ENCODE peak calls at places on chromosomes 11 and 22, in nine cellular contexts. I is CD4-positive, CD25-positive, alpha-beta regulatory T cell; M is EL; N is HTR-8/SVneo; W is cardiac fibroblast; F is AG09319; P is AG04449; B is A549; L is hypothalamus. J is an unnamed sample.

GRCh38 chr22:44691796-44692661 is 10.0 kb upstream of the PRR5 start:
- DNase-seq in I (no peak), M (no peak), N (no peak), W (no peak), F (no peak), P (no peak), B (no peak), L (no peak), J (peak)

GRCh38 chr11:15602779-15603178 is 488.1 kb downstream of the INSC start:
- DNase-seq in I (no peak), M (no peak), N (no peak), W (no peak), F (no peak), P (no peak), B (no peak), L (no peak), J (no peak)

GRCh38 chr22:37258810-37259472 is 14.9 kb upstream of the RAC2 start:
- DNase-seq in I (no peak), M (no peak), N (no peak), W (no peak), F (no peak), P (no peak), B (no peak), L (no peak), J (no peak)

GRCh38 chr22:39239561-39240423 is 5.0 kb downstream of the PDGFB start:
- DNase-seq in I (no peak), M (no peak), N (no peak), W (no peak), F (no peak), P (no peak), B (no peak), L (no peak), J (peak)

GRCh38 chr11:16846305-16846704 is 107.9 kb downstream of the C11orf58 start:
- DNase-seq in I (no peak), M (no peak), N (no peak), W (peak), F (no peak), P (no peak), B (no peak), L (no peak), J (no peak)

GRCh38 chr11:32386770-32387377 is 48.5 kb downstream of the WT1 start:
- DNase-seq in I (no peak), M (peak), N (peak), W (peak), F (no peak), P (no peak), B (no peak), L (no peak), J (no peak)

GRCh38 chr22:23850136-23850611 is 7.5 kb upstream of the SLC2A11 start:
- DNase-seq in I (no peak), M (no peak), N (no peak), W (no peak), F (no peak), P (no peak), B (no peak), L (no peak), J (no peak)

GRCh38 chr11:75051043-75051442 is 45.6 kb downstream of the OR2AT4 start:
- DNase-seq in I (no peak), M (no peak), N (no peak), W (peak), F (no peak), P (no peak), B (no peak), L (no peak), J (no peak)

GRCh38 chr22:23856721-23857605 is 712 bp upstream of the SLC2A11 start:
- DNase-seq in I (no peak), M (peak), N (no peak), W (peak), F (peak), P (no peak), B (peak), L (no peak), J (peak)

GRCh38 chr11:72754544-72755155 is 2.4 kb upstream of the ARAP1 start:
- DNase-seq in I (no peak), M (no peak), N (no peak), W (no peak), F (no peak), P (no peak), B (no peak), L (no peak), J (no peak)

GRCh38 chr11:2847511-2847910 is 38.1 kb downstream of the CDKN1C start:
- DNase-seq in I (no peak), M (no peak), N (no peak), W (no peak), F (no peak), P (no peak), B (no peak), L (no peak), J (no peak)

GRCh38 chr11:100932474-100933100 is 197.0 kb downstream of the PGR start:
- DNase-seq in I (no peak), M (peak), N (no peak), W (peak), F (no peak), P (no peak), B (peak), L (no peak), J (peak)

GRCh38 chr11:60870733-60871377 is 3.5 kb downstream of the ZP1 start:
- DNase-seq in I (no peak), M (no peak), N (no peak), W (no peak), F (no peak), P (no peak), B (no peak), L (no peak), J (no peak)

GRCh38 chr11:24198458-24198857 is 298.4 kb upstream of the LUZP2 start:
- DNase-seq in I (no peak), M (peak), N (no peak), W (no peak), F (no peak), P (no peak), B (no peak), L (no peak), J (no peak)

GRCh38 chr11:26621147-26621546 is 49.1 kb upstream of the MUC15 start:
- DNase-seq in I (no peak), M (peak), N (peak), W (peak), F (peak), P (peak), B (peak), L (no peak), J (peak)

GRCh38 chr11:79097279-79097875 is 343.5 kb downstream of the TENM4 start:
- DNase-seq in I (no peak), M (no peak), N (no peak), W (no peak), F (no peak), P (no peak), B (no peak), L (no peak), J (no peak)

GRCh38 chr11:107999759-108000455 is 8.8 kb upstream of the CUL5 start:
- DNase-seq in I (peak), M (peak), N (peak), W (peak), F (no peak), P (no peak), B (peak), L (no peak), J (peak)

GRCh38 chr11:19379465-19379864 is 138.7 kb upstream of the E2F8 start:
- DNase-seq in I (no peak), M (no peak), N (no peak), W (peak), F (no peak), P (no peak), B (no peak), L (no peak), J (no peak)

GRCh38 chr11:128279861-128280260 is 307.5 kb downstream of the ETS1 start:
- DNase-seq in I (no peak), M (peak), N (no peak), W (peak), F (no peak), P (peak), B (no peak), L (no peak), J (no peak)

GRCh38 chr22:47990486-47990885 is 1228.0 kb downstream of the TBC1D22A start:
- DNase-seq in I (no peak), M (no peak), N (no peak), W (no peak), F (no peak), P (no peak), B (no peak), L (no peak), J (no peak)

GRCh38 chr22:44500623-44501022 is 2.6 kb upstream of the RTL6 start:
- DNase-seq in I (no peak), M (no peak), N (no peak), W (no peak), F (no peak), P (no peak), B (no peak), L (no peak), J (no peak)

GRCh38 chr22:21034989-21035388 is 2.6 kb upstream of the SLC7A4 start:
- DNase-seq in I (no peak), M (no peak), N (no peak), W (no peak), F (no peak), P (no peak), B (no peak), L (no peak), J (no peak)

GRCh38 chr11:14669958-14670357 is 26.4 kb downstream of the PDE3B start:
- DNase-seq in I (no peak), M (no peak), N (no peak), W (no peak), F (no peak), P (no peak), B (no peak), L (no peak), J (no peak)

GRCh38 chr11:61602775-61603569 is 22.1 kb upstream of the SYT7 start:
- DNase-seq in I (no peak), M (peak), N (no peak), W (peak), F (peak), P (peak), B (no peak), L (peak), J (peak)

J was measured in Caki2.